ENCODE peak calls at places on chromosomes 16 and 17, in eight cellular contexts. One of them, this sample, is unnamed.

GRCh38 chr16:89115216-89115949 is 21.7 kb downstream of the ACSF3 start:
- DNase-seq in NCI-H1417 treated with DMSO at 0.1 percent for 48 hours: no peak
- DNase-seq in activated CD4-positive, alpha-beta T cell treated with anti-CD3 and anti-CD28 coated beads for 4 hours: peak
- DNase-seq in activated CD8-positive, alpha-beta memory T cell treated with anti-CD3 and anti-CD28 coated beads for 4 hours: peak
- DNase-seq in activated CD8-positive, alpha-beta T cell treated with anti-CD3 and anti-CD28 coated beads, Interleukin-2, amount 10 ng/mL, durations not matched to agents 7 days and 5 days: peak
- DNase-seq in SW480: peak
- DNase-seq in thoracic aorta: no peak
- DNase-seq in stimulated activated CD8-positive, alpha-beta memory T cell treated with anti-CD3 and anti-CD28 coated beads, Interleukin-7, amount 100 ng/mL, for 4 hours: peak
- DNase-seq in this sample: no peak

GRCh38 chr16:17224859-17225258 is 245.9 kb downstream of the XYLT1 start:
- DNase-seq in NCI-H1417 treated with DMSO at 0.1 percent for 48 hours: no peak
- DNase-seq in activated CD4-positive, alpha-beta T cell treated with anti-CD3 and anti-CD28 coated beads for 4 hours: no peak
- DNase-seq in activated CD8-positive, alpha-beta memory T cell treated with anti-CD3 and anti-CD28 coated beads for 4 hours: no peak
- DNase-seq in activated CD8-positive, alpha-beta T cell treated with anti-CD3 and anti-CD28 coated beads, Interleukin-2, amount 10 ng/mL, durations not matched to agents 7 days and 5 days: peak
- DNase-seq in SW480: peak
- DNase-seq in thoracic aorta: peak
- DNase-seq in stimulated activated CD8-positive, alpha-beta memory T cell treated with anti-CD3 and anti-CD28 coated beads, Interleukin-7, amount 100 ng/mL, for 4 hours: peak
- DNase-seq in this sample: no peak

GRCh38 chr16:637081-638018 is 1.2 kb upstream of the METTL26 start:
- DNase-seq in NCI-H1417 treated with DMSO at 0.1 percent for 48 hours: no peak
- DNase-seq in activated CD4-positive, alpha-beta T cell treated with anti-CD3 and anti-CD28 coated beads for 4 hours: peak
- DNase-seq in activated CD8-positive, alpha-beta memory T cell treated with anti-CD3 and anti-CD28 coated beads for 4 hours: peak
- DNase-seq in activated CD8-positive, alpha-beta T cell treated with anti-CD3 and anti-CD28 coated beads, Interleukin-2, amount 10 ng/mL, durations not matched to agents 7 days and 5 days: peak
- DNase-seq in SW480: no peak
- DNase-seq in thoracic aorta: peak
- DNase-seq in stimulated activated CD8-positive, alpha-beta memory T cell treated with anti-CD3 and anti-CD28 coated beads, Interleukin-7, amount 100 ng/mL, for 4 hours: peak
- DNase-seq in this sample: no peak

GRCh38 chr17:55691666-55692065 is 31.0 kb downstream of the TMEM100 start:
- DNase-seq in NCI-H1417 treated with DMSO at 0.1 percent for 48 hours: no peak
- DNase-seq in activated CD4-positive, alpha-beta T cell treated with anti-CD3 and anti-CD28 coated beads for 4 hours: no peak
- DNase-seq in activated CD8-positive, alpha-beta memory T cell treated with anti-CD3 and anti-CD28 coated beads for 4 hours: no peak
- DNase-seq in activated CD8-positive, alpha-beta T cell treated with anti-CD3 and anti-CD28 coated beads, Interleukin-2, amount 10 ng/mL, durations not matched to agents 7 days and 5 days: no peak
- DNase-seq in SW480: no peak
- DNase-seq in thoracic aorta: no peak
- DNase-seq in stimulated activated CD8-positive, alpha-beta memory T cell treated with anti-CD3 and anti-CD28 coated beads, Interleukin-7, amount 100 ng/mL, for 4 hours: no peak
- DNase-seq in this sample: no peak

GRCh38 chr16:49856741-49857330 is 924 bp upstream of the ZNF423 start:
- DNase-seq in NCI-H1417 treated with DMSO at 0.1 percent for 48 hours: no peak
- DNase-seq in activated CD4-positive, alpha-beta T cell treated with anti-CD3 and anti-CD28 coated beads for 4 hours: no peak
- DNase-seq in activated CD8-positive, alpha-beta memory T cell treated with anti-CD3 and anti-CD28 coated beads for 4 hours: no peak
- DNase-seq in activated CD8-positive, alpha-beta T cell treated with anti-CD3 and anti-CD28 coated beads, Interleukin-2, amount 10 ng/mL, durations not matched to agents 7 days and 5 days: peak
- DNase-seq in SW480: peak
- DNase-seq in thoracic aorta: no peak
- DNase-seq in stimulated activated CD8-positive, alpha-beta memory T cell treated with anti-CD3 and anti-CD28 coated beads, Interleukin-7, amount 100 ng/mL, for 4 hours: no peak
- DNase-seq in this sample: peak

GRCh38 chr17:63881935-63882601 is at the start of gene GH2:
- DNase-seq in NCI-H1417 treated with DMSO at 0.1 percent for 48 hours: no peak
- DNase-seq in activated CD4-positive, alpha-beta T cell treated with anti-CD3 and anti-CD28 coated beads for 4 hours: peak
- DNase-seq in activated CD8-positive, alpha-beta memory T cell treated with anti-CD3 and anti-CD28 coated beads for 4 hours: peak
- DNase-seq in activated CD8-positive, alpha-beta T cell treated with anti-CD3 and anti-CD28 coated beads, Interleukin-2, amount 10 ng/mL, durations not matched to agents 7 days and 5 days: peak
- DNase-seq in SW480: peak
- DNase-seq in thoracic aorta: no peak
- DNase-seq in stimulated activated CD8-positive, alpha-beta memory T cell treated with anti-CD3 and anti-CD28 coated beads, Interleukin-7, amount 100 ng/mL, for 4 hours: peak
- DNase-seq in this sample: peak

GRCh38 chr16:57257455-57258070 is 12.5 kb downstream of the ARL2BP start:
- DNase-seq in NCI-H1417 treated with DMSO at 0.1 percent for 48 hours: no peak
- DNase-seq in activated CD4-positive, alpha-beta T cell treated with anti-CD3 and anti-CD28 coated beads for 4 hours: no peak
- DNase-seq in activated CD8-positive, alpha-beta memory T cell treated with anti-CD3 and anti-CD28 coated beads for 4 hours: no peak
- DNase-seq in activated CD8-positive, alpha-beta T cell treated with anti-CD3 and anti-CD28 coated beads, Interleukin-2, amount 10 ng/mL, durations not matched to agents 7 days and 5 days: no peak
- DNase-seq in SW480: no peak
- DNase-seq in thoracic aorta: no peak
- DNase-seq in stimulated activated CD8-positive, alpha-beta memory T cell treated with anti-CD3 and anti-CD28 coated beads, Interleukin-7, amount 100 ng/mL, for 4 hours: no peak
- DNase-seq in this sample: no peak

GRCh38 chr17:82376042-82376730 is 4.6 kb downstream of the UTS2R start:
- DNase-seq in NCI-H1417 treated with DMSO at 0.1 percent for 48 hours: no peak
- DNase-seq in activated CD4-positive, alpha-beta T cell treated with anti-CD3 and anti-CD28 coated beads for 4 hours: no peak
- DNase-seq in activated CD8-positive, alpha-beta memory T cell treated with anti-CD3 and anti-CD28 coated beads for 4 hours: no peak
- DNase-seq in activated CD8-positive, alpha-beta T cell treated with anti-CD3 and anti-CD28 coated beads, Interleukin-2, amount 10 ng/mL, durations not matched to agents 7 days and 5 days: no peak
- DNase-seq in SW480: no peak
- DNase-seq in thoracic aorta: no peak
- DNase-seq in stimulated activated CD8-positive, alpha-beta memory T cell treated with anti-CD3 and anti-CD28 coated beads, Interleukin-7, amount 100 ng/mL, for 4 hours: no peak
- DNase-seq in this sample: no peak

GRCh38 chr17:78396436-78397335 is 18.2 kb downstream of the PGS1 start:
- DNase-seq in NCI-H1417 treated with DMSO at 0.1 percent for 48 hours: no peak
- DNase-seq in activated CD4-positive, alpha-beta T cell treated with anti-CD3 and anti-CD28 coated beads for 4 hours: no peak
- DNase-seq in activated CD8-positive, alpha-beta memory T cell treated with anti-CD3 and anti-CD28 coated beads for 4 hours: no peak
- DNase-seq in activated CD8-positive, alpha-beta T cell treated with anti-CD3 and anti-CD28 coated beads, Interleukin-2, amount 10 ng/mL, durations not matched to agents 7 days and 5 days: no peak
- DNase-seq in SW480: no peak
- DNase-seq in thoracic aorta: peak
- DNase-seq in stimulated activated CD8-positive, alpha-beta memory T cell treated with anti-CD3 and anti-CD28 coated beads, Interleukin-7, amount 100 ng/mL, for 4 hours: no peak
- DNase-seq in this sample: no peak

GRCh38 chr17:68711858-68712257 is 110.7 kb upstream of the FAM20A start:
- DNase-seq in NCI-H1417 treated with DMSO at 0.1 percent for 48 hours: no peak
- DNase-seq in activated CD4-positive, alpha-beta T cell treated with anti-CD3 and anti-CD28 coated beads for 4 hours: no peak
- DNase-seq in activated CD8-positive, alpha-beta memory T cell treated with anti-CD3 and anti-CD28 coated beads for 4 hours: no peak
- DNase-seq in activated CD8-positive, alpha-beta T cell treated with anti-CD3 and anti-CD28 coated beads, Interleukin-2, amount 10 ng/mL, durations not matched to agents 7 days and 5 days: no peak
- DNase-seq in SW480: no peak
- DNase-seq in thoracic aorta: no peak
- DNase-seq in stimulated activated CD8-positive, alpha-beta memory T cell treated with anti-CD3 and anti-CD28 coated beads, Interleukin-7, amount 100 ng/mL, for 4 hours: no peak
- DNase-seq in this sample: no peak

GRCh38 chr16:84382396-84382795 is 14.1 kb downstream of the ATP2C2 start:
- DNase-seq in NCI-H1417 treated with DMSO at 0.1 percent for 48 hours: no peak
- DNase-seq in activated CD4-positive, alpha-beta T cell treated with anti-CD3 and anti-CD28 coated beads for 4 hours: no peak
- DNase-seq in activated CD8-positive, alpha-beta memory T cell treated with anti-CD3 and anti-CD28 coated beads for 4 hours: no peak
- DNase-seq in activated CD8-positive, alpha-beta T cell treated with anti-CD3 and anti-CD28 coated beads, Interleukin-2, amount 10 ng/mL, durations not matched to agents 7 days and 5 days: no peak
- DNase-seq in SW480: no peak
- DNase-seq in thoracic aorta: no peak
- DNase-seq in stimulated activated CD8-positive, alpha-beta memory T cell treated with anti-CD3 and anti-CD28 coated beads, Interleukin-7, amount 100 ng/mL, for 4 hours: no peak
- DNase-seq in this sample: no peak